ENCODE peak calls at places on chromosomes 16 and 17, in five cellular contexts. H is pancreas, E is bronchial epithelial cell, B is heart right ventricle, M is MM.1S. D is an unnamed sample.

GRCh38 chr16:4260360-4260759 is 12.5 kb downstream of the TFAP4 start:
- DNase-seq in H (peak; percentile 98), M (no peak), E (peak; percentile 54), B (no peak), D (no peak)

GRCh38 chr17:35801583-35802224 is 6.3 kb upstream of the MMP28 start:
- DNase-seq in E (no peak), H (no peak), M (no peak), B (peak; percentile 78), D (peak; percentile 87)

GRCh38 chr17:3890082-3890892 is 2.6 kb downstream of the CAMKK1 start:
- DNase-seq in E (peak; percentile 82), M (no peak), H (no peak), B (peak; percentile 72), D (peak; percentile 90)

GRCh38 chr17:4881761-4882555 is 17.4 kb upstream of the C17orf107 start:
- DNase-seq in E (peak; percentile 69), H (peak; percentile 85), B (peak; percentile 51), M (peak; percentile 59), D (peak; percentile 46)

GRCh38 chr17:67759355-67760171 is 41.8 kb downstream of the NOL11 start:
- DNase-seq in E (no peak), M (peak; percentile 55), B (peak; percentile 46), H (no peak), D (peak; percentile 63)

GRCh38 chr16:88141580-88141979 is 190.3 kb downstream of the BANP start:
- DNase-seq in H (no peak), E (no peak), B (no peak), M (no peak), D (no peak)

GRCh38 chr17:37605813-37606505 is 3.3 kb downstream of the SYNRG start:
- DNase-seq in H (no peak), E (no peak), B (no peak), M (peak; percentile 44), D (no peak)

GRCh38 chr16:50603206-50604064 is 55.2 kb downstream of the NKD1 start:
- DNase-seq in B (no peak), M (no peak), E (no peak), H (peak; percentile 46), D (peak; percentile 31)

GRCh38 chr17:38338053-38338452 is 5.7 kb downstream of the GPR179 start:
- DNase-seq in E (no peak), M (no peak), B (no peak), H (no peak), D (no peak)

GRCh38 chr17:5638596-5638995 is 54.3 kb upstream of the NLRP1 start:
- DNase-seq in E (peak; percentile 22), H (no peak), M (no peak), B (no peak), D (no peak)

GRCh38 chr17:75771334-75772281 is 6.6 kb upstream of the GALK1 start:
- DNase-seq in B (no peak), M (no peak), E (peak; percentile 42), H (no peak), D (peak; percentile 44)

GRCh38 chr17:76515291-76515949 is 14.2 kb upstream of the RHBDF2 start:
- DNase-seq in H (no peak), E (no peak), M (peak; percentile 57), B (peak; percentile 55), D (peak; percentile 97)

GRCh38 chr17:15894913-15895658 is 49.8 kb upstream of the ADORA2B start:
- DNase-seq in H (no peak), E (no peak), B (no peak), M (no peak), D (no peak)

GRCh38 chr17:81580481-81580880 is 28.3 kb upstream of the FAAP100 start:
- DNase-seq in M (no peak), B (no peak), H (no peak), E (no peak), D (no peak)

GRCh38 chr16:10552998-10553491 is 27.4 kb downstream of the EMP2 start:
- DNase-seq in B (peak; percentile 76), H (no peak), E (no peak), M (peak; percentile 75), D (no peak)

GRCh38 chr16:17605784-17606183 is 135.0 kb upstream of the XYLT1 start:
- DNase-seq in B (no peak), E (no peak), M (no peak), H (no peak), D (no peak)

GRCh38 chr16:12869681-12870427 is 31.5 kb upstream of the SHISA9 start:
- DNase-seq in M (no peak), E (no peak), B (no peak), H (no peak), D (no peak)

DNA sequence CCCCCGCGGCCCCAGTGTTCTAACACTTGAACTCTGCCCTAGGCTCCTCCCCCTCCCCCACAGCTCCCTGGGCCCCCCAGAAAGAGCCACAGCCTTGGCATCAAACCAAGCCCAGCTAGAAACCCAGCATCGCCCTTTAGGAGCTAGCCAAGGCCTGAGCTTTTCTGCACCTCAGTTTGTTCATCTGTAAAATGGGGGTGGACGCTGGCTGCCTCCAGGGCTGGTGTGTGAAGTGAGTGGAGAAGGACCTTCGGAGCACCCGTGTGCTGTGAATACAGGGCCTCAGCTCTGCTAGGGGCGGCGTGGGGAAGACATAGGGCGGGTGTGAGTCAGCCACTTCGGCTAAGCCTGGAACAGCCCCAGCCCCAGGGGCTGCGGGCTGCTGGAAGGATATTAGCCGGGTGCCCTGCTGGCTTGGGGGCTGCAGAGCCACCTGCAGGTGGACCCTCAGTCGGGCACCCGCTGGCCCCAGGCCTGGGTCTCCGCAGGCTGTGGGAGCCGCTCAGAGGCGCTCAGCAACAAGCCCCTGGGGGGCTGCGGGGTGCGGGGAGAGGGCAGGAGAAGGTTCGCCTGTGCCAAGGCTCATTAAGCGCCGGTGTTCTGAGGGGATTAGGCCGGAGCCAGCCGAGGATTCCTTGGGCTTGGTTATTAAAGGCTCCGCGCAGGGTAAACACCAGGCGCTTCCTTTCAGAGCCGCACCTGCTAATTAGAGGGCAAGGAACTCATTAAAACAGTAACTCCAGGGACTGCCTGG is 217.0 kb upstream of the CIBAR2 start:
- DNase-seq in H (peak; percentile 63), M (no peak), B (no peak), E (no peak), D (no peak)
- TF ChIP-seq CTCF in H (no peak), M (no peak), B (no peak), E (no peak), D (no peak)

GRCh38 chr16:81784042-81784785 is 5.1 kb downstream of the PLCG2 start:
- DNase-seq in H (no peak), E (no peak), M (no peak), B (no peak), D (no peak)

GRCh38 chr16:81785138-81785924 is 6.2 kb downstream of the PLCG2 start:
- DNase-seq in H (no peak), M (no peak), E (no peak), B (no peak), D (no peak)

GRCh38 chr16:81786321-81786720 is 7.2 kb downstream of the PLCG2 start:
- DNase-seq in M (no peak), H (no peak), B (no peak), E (peak; percentile 84), D (peak; percentile 6)

GRCh38 chr16:81787659-81788058 is 8.6 kb downstream of the PLCG2 start:
- DNase-seq in B (no peak), E (no peak), M (no peak), H (no peak), D (no peak)

GRCh38 chr16:81786868-81787267 is 7.8 kb downstream of the PLCG2 start:
- DNase-seq in B (no peak), M (no peak), H (no peak), E (no peak), D (no peak)
- H3K4me3 ChIP-seq in B (no peak overlapping the region), M (no peak overlapping the region), H (no peak overlapping the region), E (no peak overlapping the region), D (no peak overlapping the region)

GRCh38 chr16:680967-681745 is 946 bp downstream of the STUB1 start:
- DNase-seq in E (peak; percentile 17), B (no peak), H (peak; percentile 86), M (peak; percentile 33), D (peak; percentile 45)
- TF ChIP-seq CTCF in E (peak; percentile 36), B (no peak), H (no peak), M (peak; percentile 10), D (no peak)

DNA sequence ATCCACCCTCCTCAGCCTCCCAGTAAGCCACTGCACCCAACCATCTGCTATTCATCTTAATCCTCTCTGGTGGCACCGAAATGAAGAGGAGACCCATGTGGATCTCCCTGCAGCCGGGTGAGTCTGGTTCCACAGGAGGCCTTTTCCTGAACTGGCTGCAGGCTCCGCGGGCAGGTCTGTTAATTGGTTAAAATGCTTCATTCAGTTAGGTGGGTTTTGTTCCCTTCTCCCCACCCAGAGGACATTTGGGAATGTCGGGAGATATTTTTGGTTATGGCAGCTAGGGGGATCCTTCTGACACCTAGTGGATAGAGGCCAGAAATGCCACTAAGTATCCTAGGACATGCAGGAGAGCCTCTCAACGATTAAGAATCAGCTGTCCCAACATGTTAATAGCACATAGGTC is 16.7 kb downstream of the C16orf54 start:
- DNase-seq in M (peak; percentile 38), B (peak; percentile 14), E (peak; percentile 52), H (no peak), D (peak; percentile 66)
- H3K4me3 ChIP-seq in M (no peak overlapping the region), B (no peak overlapping the region), E (no peak overlapping the region), H (no peak overlapping the region), D (no peak overlapping the region)

GRCh38 chr16:66084306-66084705 is 282.2 kb upstream of the CDH5 start:
- DNase-seq in M (no peak), H (no peak), B (no peak), E (no peak), D (no peak)

GRCh38 chr16:66082424-66082823 is 284.1 kb upstream of the CDH5 start:
- DNase-seq in M (no peak), B (no peak), H (no peak), E (no peak), D (no peak)

GRCh38 chr16:66091462-66091861 is 275.0 kb upstream of the CDH5 start:
- DNase-seq in H (no peak), M (no peak), E (no peak), B (no peak), D (peak; percentile 20)

GRCh38 chr16:66085651-66086050 is 280.8 kb upstream of the CDH5 start:
- DNase-seq in M (no peak), B (no peak), H (no peak), E (peak; percentile 67), D (no peak)

DNA sequence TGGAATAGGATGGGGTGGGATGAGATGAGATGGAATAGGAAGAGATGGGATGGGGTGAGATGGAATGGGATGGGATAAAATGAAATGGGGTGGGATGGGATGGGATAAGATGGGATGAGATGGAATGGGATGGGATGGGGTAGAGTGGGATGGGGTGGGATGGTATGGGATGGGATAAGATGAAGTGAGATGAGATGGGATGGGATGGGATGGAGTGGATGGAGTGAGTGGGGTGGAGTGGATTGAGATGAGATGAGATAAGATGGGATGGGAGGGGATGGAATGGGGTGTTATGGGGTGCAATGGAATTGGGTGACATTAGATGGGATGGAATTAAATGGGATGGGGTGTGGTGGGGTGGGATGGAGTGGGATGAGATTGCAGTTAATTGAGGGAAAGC is 279.2 kb upstream of the CDH5 start:
- DNase-seq in H (no peak), M (no peak), E (no peak), B (no peak), D (no peak)
- TF ChIP-seq CTCF in H (no peak), M (no peak), E (no peak), B (no peak), D (no peak)

DNA sequence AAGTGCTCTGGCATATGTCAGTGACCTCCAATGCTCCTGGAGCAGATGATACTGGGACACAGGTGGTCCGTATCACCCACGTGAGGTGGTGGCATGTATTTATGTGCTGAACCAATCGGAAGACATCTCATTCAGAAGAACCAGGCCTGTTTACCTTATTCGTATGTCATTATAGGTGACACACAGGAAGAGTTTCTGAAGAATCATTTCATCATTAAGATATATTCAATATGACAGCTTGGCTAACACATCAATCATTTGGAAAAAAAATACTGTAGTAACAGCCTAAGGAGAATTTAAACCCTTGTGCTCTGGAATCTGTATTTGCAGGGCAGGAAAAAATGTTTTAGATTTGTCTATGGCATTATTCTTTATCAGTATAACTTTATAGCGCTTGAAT is 44.6 kb downstream of the RBFOX1 start:
- DNase-seq in M (no peak), H (no peak), B (no peak), E (no peak), D (no peak)
- H3K4me3 ChIP-seq in M (no peak overlapping the region), H (no peak overlapping the region), B (no peak overlapping the region), E (no peak overlapping the region), D (no peak overlapping the region)